ENCODE peak calls at places on chromosomes 12 and 14, in nine cellular contexts. H, F, A, P, O, G, U, C and M are unnamed samples.

GRCh38 chr14:32023540-32023939 is 53.6 kb upstream of the ARHGAP5 start:
- DNase-seq in A (no peak), U (no peak), F (no peak), G (no peak), H (no peak), O (no peak), C (no peak), P (no peak), M (peak)

GRCh38 chr12:47838286-47838931 is 18.7 kb upstream of the HDAC7 start:
- DNase-seq in C (peak), O (peak), P (peak), H (peak), U (peak), A (peak), F (no peak), G (no peak), M (peak)

GRCh38 chr12:32535260-32535999 is 136.1 kb downstream of the FGD4 start:
- DNase-seq in O (peak), G (no peak), U (peak), A (peak), F (peak), C (peak), H (peak), P (peak), M (peak)

GRCh38 chr14:90491221-90491867 is 94.5 kb downstream of the CALM1 start:
- DNase-seq in C (peak), F (no peak), G (no peak), O (no peak), A (peak), P (no peak), U (no peak), H (peak), M (peak)

GRCh38 chr14:51999084-51999483 is 9.7 kb downstream of the RTRAF start:
- DNase-seq in F (no peak), P (no peak), U (no peak), O (no peak), A (no peak), H (no peak), C (no peak), G (no peak), M (no peak)

GRCh38 chr12:3119192-3119744 is 42.1 kb downstream of the TSPAN9 start:
- DNase-seq in A (no peak), F (no peak), U (peak), O (no peak), H (no peak), G (no peak), C (no peak), P (no peak), M (no peak)

GRCh38 chr12:80419660-80420059 is 24.4 kb upstream of the PTPRQ start:
- DNase-seq in U (no peak), F (no peak), A (no peak), O (no peak), H (no peak), P (no peak), C (no peak), G (no peak), M (no peak)

GRCh38 chr14:20454359-20454644 is 310 bp downstream of the OSGEP start:
- DNase-seq in F (no peak), U (peak), P (no peak), A (no peak), H (no peak), C (no peak), G (peak), O (peak), M (no peak)

GRCh38 chr12:106282457-106283097 is 20.0 kb upstream of the TCP11L2 start:
- DNase-seq in U (peak), C (peak), G (peak), P (peak), A (peak), O (peak), F (no peak), H (no peak), M (peak)

GRCh38 chr14:97443412-97443811 is 646.2 kb downstream of the VRK1 start:
- DNase-seq in C (no peak), A (no peak), U (no peak), O (no peak), P (no peak), F (no peak), H (no peak), G (no peak), M (no peak)

GRCh38 chr12:131829795-131830334 is 1.7 kb downstream of the MMP17 start:
- DNase-seq in C (no peak), O (no peak), F (no peak), H (peak), G (no peak), U (no peak), A (no peak), P (no peak), M (no peak)

GRCh38 chr12:130702966-130703732 is 12.9 kb downstream of the RIMBP2 start:
- DNase-seq in H (no peak), U (no peak), C (no peak), O (no peak), F (no peak), G (no peak), P (no peak), A (no peak), M (no peak)

GRCh38 chr14:74955229-74955999 is at the start of gene PGF:
- DNase-seq in A (no peak), O (no peak), P (peak), C (no peak), H (no peak), U (peak), F (peak), G (peak), M (peak)

GRCh38 chr12:31009976-31010375 is 63.7 kb upstream of the DDX11 start:
- DNase-seq in P (no peak), U (no peak), O (no peak), A (no peak), C (no peak), G (no peak), H (no peak), F (no peak), M (no peak)

GRCh38 chr14:102040153-102040552 is 46.7 kb downstream of the HSP90AA1 start:
- DNase-seq in F (no peak), O (no peak), A (no peak), P (no peak), U (no peak), C (no peak), G (no peak), H (no peak), M (no peak)

GRCh38 chr12:70002912-70003255 is 177.9 kb downstream of the MYRFL start:
- DNase-seq in A (no peak), O (no peak), G (no peak), P (no peak), H (no peak), C (no peak), F (no peak), U (no peak), M (no peak)

GRCh38 chr14:105700622-105701288 is 174.4 kb downstream of the TMEM121 start:
- DNase-seq in U (peak), G (no peak), P (no peak), O (no peak), F (no peak), C (no peak), H (no peak), A (no peak), M (no peak)

GRCh38 chr12:70683976-70684375 is 46.7 kb upstream of the PTPRB start:
- DNase-seq in O (no peak), U (no peak), F (no peak), C (no peak), H (no peak), A (no peak), G (no peak), P (no peak), M (no peak)

GRCh38 chr14:93481758-93482157 is 51.0 kb downstream of the UNC79 start:
- DNase-seq in U (no peak), C (no peak), H (no peak), G (no peak), O (no peak), A (no peak), F (no peak), P (no peak), M (no peak)

GRCh38 chr12:106139422-106140141 is 828 bp upstream of the NUAK1 start:
- DNase-seq in P (peak), G (no peak), H (peak), F (peak), O (no peak), U (peak), C (peak), A (peak), M (peak)

GRCh38 chr12:33653362-33653761 is 213.7 kb upstream of the SYT10 start:
- DNase-seq in C (no peak), A (no peak), P (no peak), U (no peak), G (no peak), H (no peak), F (no peak), O (no peak), M (no peak)

GRCh38 chr14:30077946-30078345 is 150.3 kb upstream of the PRKD1 start:
- DNase-seq in A (no peak), H (no peak), U (no peak), G (no peak), O (no peak), F (no peak), C (no peak), P (no peak), M (no peak)

GRCh38 chr14:73996731-73997107 is 22.4 kb downstream of the ENTPD5 start:
- DNase-seq in P (no peak), C (no peak), G (no peak), A (no peak), U (no peak), H (no peak), O (no peak), F (no peak), M (no peak)

GRCh38 chr14:41586237-41586636 is 20.4 kb upstream of the LRFN5 start:
- DNase-seq in C (no peak), O (no peak), G (no peak), F (no peak), U (no peak), H (no peak), P (no peak), A (no peak), M (peak)

GRCh38 chr14:82710257-82710841 is 1176.7 kb upstream of the SEL1L start:
- DNase-seq in C (peak), G (no peak), F (no peak), P (peak), O (peak), U (peak), A (peak), H (peak), M (peak)

GRCh38 chr12:40959041-40959440 is 229.1 kb upstream of the PDZRN4 start:
- DNase-seq in H (no peak), A (no peak), O (no peak), G (no peak), C (no peak), U (no peak), P (no peak), F (no peak), M (no peak)

GRCh38 chr14:70641548-70642312 is at the start of gene TTC9:
- DNase-seq in C (no peak), O (no peak), A (no peak), H (no peak), G (no peak), F (no peak), U (peak), P (peak), M (peak)

GRCh38 chr12:56574210-56574609 is 52.6 kb downstream of the RBMS2 start:
- DNase-seq in G (no peak), O (no peak), A (peak), P (no peak), H (no peak), U (no peak), C (peak), F (no peak), M (peak)

GRCh38 chr12:54082402-54082892 is 28.8 kb downstream of the HOXC4 start:
- DNase-seq in A (no peak), P (peak), C (no peak), U (peak), O (no peak), H (no peak), G (no peak), F (no peak), M (peak)

GRCh38 chr14:90883782-90884181 is 67.6 kb upstream of the TTC7B start:
- DNase-seq in G (no peak), A (no peak), C (no peak), H (no peak), P (no peak), U (no peak), F (no peak), O (no peak), M (no peak)

GRCh38 chr14:88251650-88252049 is 71.4 kb downstream of the KCNK10 start:
- DNase-seq in O (no peak), H (no peak), C (no peak), U (no peak), F (no peak), G (no peak), P (no peak), A (no peak), M (no peak)

GRCh38 chr14:66628646-66629045 is 120.7 kb downstream of the GPHN start:
- DNase-seq in H (no peak), P (no peak), U (no peak), O (no peak), G (no peak), A (no peak), C (no peak), F (no peak), M (no peak)

GRCh38 chr14:51014625-51015024 is 70.3 kb upstream of the PYGL start:
- DNase-seq in H (no peak), C (no peak), G (no peak), U (no peak), A (no peak), F (no peak), O (no peak), P (no peak), M (no peak)

GRCh38 chr12:121719926-121720414 is 7.4 kb downstream of the TMEM120B start:
- DNase-seq in U (no peak), O (no peak), G (no peak), H (no peak), P (no peak), A (peak), C (peak), F (no peak), M (no peak)

GRCh38 chr12:130879781-130880389 is 8.0 kb downstream of the RAN start:
- DNase-seq in C (no peak), H (no peak), G (no peak), P (peak), A (no peak), O (no peak), U (no peak), F (no peak), M (no peak)

GRCh38 chr14:21302013-21302857 is 22.4 kb downstream of the RPGRIP1 start:
- DNase-seq in P (no peak), G (no peak), U (no peak), C (no peak), F (no peak), A (no peak), H (no peak), O (no peak), M (no peak)

GRCh38 chr12:46168426-46168825 is 100.4 kb downstream of the SLC38A1 start:
- DNase-seq in C (no peak), P (no peak), U (no peak), O (no peak), G (no peak), A (no peak), F (no peak), H (no peak), M (no peak)